ENCODE peak calls at places on chromosomes 11 and 22, in four cellular contexts. One of them, this sample, is unnamed.
A peak's percentile ranks its signal among the peaks of the same experiment; 100 is the strongest.

GRCh38 chr22:48322907-48323306 is 1504.8 kb downstream of the BRD1 start:
- DNase-seq in endothelial cell of umbilical vein: no peak
- DNase-seq in IMR-90: no peak
- DNase-seq in PC-3: no peak
- DNase-seq in this sample: no peak

GRCh38 chr11:69520186-69520585 is 38.7 kb downstream of the LINC01488 start:
- DNase-seq in endothelial cell of umbilical vein: no peak
- DNase-seq in IMR-90: peak; percentile 21
- DNase-seq in PC-3: no peak
- DNase-seq in this sample: no peak

GRCh38 chr11:78586452-78587046 is 11.9 kb upstream of the NARS2 start:
- DNase-seq in endothelial cell of umbilical vein: peak; percentile 23
- DNase-seq in IMR-90: peak; percentile 27
- DNase-seq in PC-3: peak; percentile 62
- DNase-seq in this sample: no peak

GRCh38 chr11:7973011-7973410 is 7.8 kb upstream of the NLRP10 start:
- DNase-seq in endothelial cell of umbilical vein: no peak
- DNase-seq in IMR-90: no peak
- DNase-seq in PC-3: peak; percentile 91
- DNase-seq in this sample: no peak

GRCh38 chr22:47159592-47159991 is 397.1 kb downstream of the TBC1D22A start:
- DNase-seq in endothelial cell of umbilical vein: no peak
- DNase-seq in IMR-90: no peak
- DNase-seq in PC-3: no peak
- DNase-seq in this sample: no peak

GRCh38 chr11:101860694-101861371 is 54.0 kb upstream of the CEP126 start:
- DNase-seq in endothelial cell of umbilical vein: peak; percentile 58
- DNase-seq in IMR-90: peak; percentile 76
- DNase-seq in PC-3: peak; percentile 90
- DNase-seq in this sample: peak; percentile 78

GRCh38 chr11:19777032-19777341 is 64.3 kb downstream of the NAV2 start:
- DNase-seq in endothelial cell of umbilical vein: no peak
- DNase-seq in IMR-90: no peak
- DNase-seq in PC-3: peak; percentile 4
- DNase-seq in this sample: peak; percentile 70

GRCh38 chr22:48820481-48821345 is 1007.0 kb downstream of the BRD1 start:
- DNase-seq in endothelial cell of umbilical vein: no peak
- DNase-seq in IMR-90: no peak
- DNase-seq in PC-3: no peak
- DNase-seq in this sample: no peak

GRCh38 chr11:122214080-122214479 is 98.1 kb upstream of the BLID start:
- DNase-seq in endothelial cell of umbilical vein: no peak
- DNase-seq in IMR-90: no peak
- DNase-seq in PC-3: no peak
- DNase-seq in this sample: no peak

GRCh38 chr11:64637346-64638016 is 46.5 kb downstream of the SLC22A12 start:
- DNase-seq in endothelial cell of umbilical vein: no peak
- DNase-seq in IMR-90: no peak
- DNase-seq in PC-3: no peak
- DNase-seq in this sample: peak; percentile 26

GRCh38 chr11:3143136-3143880 is 21.8 kb downstream of the OSBPL5 start:
- DNase-seq in endothelial cell of umbilical vein: no peak
- DNase-seq in IMR-90: no peak
- DNase-seq in PC-3: no peak
- DNase-seq in this sample: no peak

GRCh38 chr11:95339554-95339953 is 108.6 kb upstream of the SESN3 start:
- DNase-seq in endothelial cell of umbilical vein: no peak
- DNase-seq in IMR-90: no peak
- DNase-seq in PC-3: no peak
- DNase-seq in this sample: no peak

DNA sequence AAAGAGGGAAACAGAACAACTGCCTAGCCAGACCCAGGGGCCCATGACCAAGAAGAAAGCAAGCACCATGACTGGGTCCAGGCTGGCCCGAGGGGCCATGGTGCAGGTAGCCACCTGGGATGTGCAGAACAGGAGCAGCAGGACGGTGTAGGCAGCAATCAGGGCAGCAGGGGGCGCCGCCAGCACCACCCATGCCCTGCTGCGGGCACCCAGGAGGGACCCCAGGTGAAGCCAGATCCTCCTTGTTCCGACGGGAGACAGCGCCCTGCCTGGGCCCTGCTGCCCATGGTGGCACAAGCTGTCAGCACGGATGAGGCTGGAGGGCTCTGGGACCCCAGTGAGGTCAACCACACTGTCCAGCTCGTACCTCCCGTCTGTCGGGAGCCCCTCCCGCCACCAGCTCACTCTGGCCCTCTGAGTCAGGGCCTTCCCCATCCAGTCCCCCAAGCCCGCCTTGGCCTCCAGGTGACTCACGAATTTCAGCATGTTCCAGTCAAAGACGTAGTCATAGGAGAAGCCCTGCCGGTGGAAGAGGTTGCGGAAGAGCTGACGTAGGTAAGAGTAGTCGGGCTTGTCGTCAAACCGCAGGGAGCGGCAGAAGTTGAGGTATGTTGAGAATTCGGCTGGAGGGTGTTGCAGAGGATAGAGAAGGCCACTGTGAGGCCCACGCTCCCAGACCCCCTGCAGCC is 18.8 kb downstream of the CSNK1E start:
- DNase-seq in endothelial cell of umbilical vein: no peak
- DNase-seq in IMR-90: peak; percentile 88
- DNase-seq in PC-3: peak; percentile 99
- DNase-seq in this sample: peak; percentile 34
- H3K27ac ChIP-seq in endothelial cell of umbilical vein: no peak overlapping the region
- H3K27ac ChIP-seq in IMR-90: no peak overlapping the region
- H3K27ac ChIP-seq in PC-3: peak overlapping the region; percentile 99
- H3K27ac ChIP-seq in this sample: no peak overlapping the region

DNA sequence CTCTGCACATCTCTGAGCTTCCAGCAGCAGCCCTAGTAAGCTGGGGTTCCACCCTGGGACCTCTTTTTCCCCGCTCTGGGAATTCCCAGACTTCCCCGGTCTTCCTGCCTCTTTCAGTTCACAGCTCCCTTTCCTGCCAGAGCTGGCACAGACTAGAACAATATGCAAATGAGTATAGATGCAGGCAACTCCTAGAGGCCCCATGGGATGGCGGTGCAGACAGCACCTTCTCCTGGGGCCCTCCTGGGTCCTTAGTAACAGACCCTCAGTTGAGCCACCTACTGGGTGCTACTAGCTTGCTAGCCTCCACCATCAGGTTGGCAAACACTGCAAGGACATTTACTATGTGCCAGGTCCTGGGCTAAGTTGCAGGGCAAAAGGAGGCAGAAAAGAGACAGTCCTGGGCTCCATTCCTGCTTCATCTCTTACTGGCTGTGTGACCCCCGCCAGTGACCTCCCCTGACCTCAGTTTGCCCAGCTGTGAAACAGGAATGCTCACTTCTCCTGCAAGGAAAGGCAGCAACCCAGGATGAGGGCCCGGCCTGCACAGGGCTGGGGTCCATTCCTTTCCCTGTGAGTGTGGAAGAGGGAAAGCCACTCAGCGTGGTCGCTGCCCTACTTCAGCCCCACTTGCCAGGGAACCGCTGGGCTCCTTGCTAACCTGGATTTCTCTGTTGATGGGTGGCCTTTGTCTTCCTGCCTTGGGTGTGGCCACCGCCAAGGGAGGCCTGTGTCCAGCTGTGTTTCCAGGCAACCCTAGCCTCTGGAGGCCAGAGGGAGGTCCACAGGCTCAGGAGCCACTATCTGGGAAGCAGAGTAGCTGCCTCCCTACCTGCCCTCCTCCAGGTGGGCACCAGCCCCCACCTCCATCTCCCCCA is 7.3 kb downstream of the RELT start:
- DNase-seq in endothelial cell of umbilical vein: peak; percentile 76
- DNase-seq in IMR-90: no peak
- DNase-seq in PC-3: no peak
- DNase-seq in this sample: peak; percentile 31
- H3K4me3 ChIP-seq in endothelial cell of umbilical vein: no peak overlapping the region
- H3K4me3 ChIP-seq in IMR-90: no peak overlapping the region
- H3K4me3 ChIP-seq in PC-3: no peak overlapping the region
- H3K4me3 ChIP-seq in this sample: no peak overlapping the region

GRCh38 chr11:59755701-59756495 is 722 bp downstream of the STX3 start:
- DNase-seq in endothelial cell of umbilical vein: peak; percentile 87
- DNase-seq in IMR-90: peak; percentile 63
- DNase-seq in PC-3: peak; percentile 82
- DNase-seq in this sample: peak; percentile 79
- H3K9ac ChIP-seq in endothelial cell of umbilical vein: peak overlapping the region; percentile 92
- H3K9ac ChIP-seq in IMR-90: peak overlapping the region; percentile 60
- H3K9ac ChIP-seq in PC-3: peak overlapping the region; percentile 81
- H3K9ac ChIP-seq in this sample: peak overlapping the region; percentile 61

GRCh38 chr11:36116161-36116560 is 172.3 kb downstream of the LDLRAD3 start:
- DNase-seq in endothelial cell of umbilical vein: peak; percentile 88
- DNase-seq in IMR-90: no peak
- DNase-seq in PC-3: no peak
- DNase-seq in this sample: no peak
- H3K27ac ChIP-seq in endothelial cell of umbilical vein: peak overlapping the region; percentile 76
- H3K27ac ChIP-seq in IMR-90: no peak overlapping the region
- H3K27ac ChIP-seq in PC-3: no peak overlapping the region
- H3K27ac ChIP-seq in this sample: no peak overlapping the region

This sample was measured in neural progenitor cell.